ENCODE peak calls at places on chromosomes 16 and 17, in nine cellular contexts. M is CD4-positive, alpha-beta T cell; P is colonic mucosa; O is AG10803; W is mesothelial cell of epicardium; K is glutamatergic neuron; Z is stomach; N is PC-3; H is SK-N-SH. A is an unnamed sample.

GRCh38 chr17:12312692-12313091 is 292.0 kb downstream of the MAP2K4 start:
- DNase-seq in M (no peak), P (no peak), O (no peak), W (no peak), K (no peak), Z (no peak), N (no peak), H (no peak), A (no peak)

GRCh38 chr17:49556183-49556943 is 19.3 kb upstream of the NXPH3 start:
- DNase-seq in M (peak; percentile 78), P (peak; percentile 72), O (peak; percentile 50), W (peak; percentile 95), K (peak; percentile 94), Z (peak; percentile 83), N (peak; percentile 88), H (peak; percentile 98), A (peak; percentile 84)

GRCh38 chr16:4750896-4751295 is 16.1 kb downstream of the ZNF500 start:
- DNase-seq in M (no peak), P (no peak), O (no peak), W (no peak), K (no peak), Z (no peak), N (no peak), H (no peak), A (no peak)

GRCh38 chr16:2702871-2703745 is 16.9 kb downstream of the PRSS27 start:
- DNase-seq in M (no peak), P (no peak), O (no peak), W (no peak), K (peak; percentile 14), Z (peak; percentile 71), N (no peak), H (no peak), A (no peak)

GRCh38 chr16:30121741-30122620 is 1.0 kb downstream of the MAPK3 start:
- DNase-seq in M (no peak), P (peak; percentile 73), O (no peak), W (no peak), K (no peak), Z (peak; percentile 53), N (no peak), H (peak; percentile 43), A (no peak)

GRCh38 chr17:34858941-34859562 is 102.2 kb downstream of the CCT6B start:
- DNase-seq in M (no peak), P (no peak), O (no peak), W (no peak), K (no peak), Z (no peak), N (peak; percentile 2), H (no peak), A (no peak)

GRCh38 chr17:76033139-76033538 is 6.0 kb upstream of the EVPL start:
- DNase-seq in M (no peak), P (no peak), O (no peak), W (no peak), K (no peak), Z (no peak), N (no peak), H (no peak), A (no peak)

GRCh38 chr17:37064166-37064565 is 115.4 kb downstream of the AATF start:
- DNase-seq in M (no peak), P (no peak), O (no peak), W (no peak), K (no peak), Z (peak; percentile 76), N (no peak), H (peak; percentile 46), A (no peak)

GRCh38 chr17:82876602-82877391 is 37.0 kb upstream of the ZNF750 start:
- DNase-seq in M (no peak), P (peak; percentile 70), O (peak; percentile 83), W (peak; percentile 69), K (peak; percentile 75), Z (peak; percentile 86), N (peak; percentile 55), H (peak; percentile 88), A (no peak)

GRCh38 chr16:69727916-69728270 is 1.5 kb upstream of the NQO1 start:
- DNase-seq in M (no peak), P (no peak), O (no peak), W (no peak), K (no peak), Z (peak; percentile 85), N (peak; percentile 29), H (no peak), A (no peak)

DNA sequence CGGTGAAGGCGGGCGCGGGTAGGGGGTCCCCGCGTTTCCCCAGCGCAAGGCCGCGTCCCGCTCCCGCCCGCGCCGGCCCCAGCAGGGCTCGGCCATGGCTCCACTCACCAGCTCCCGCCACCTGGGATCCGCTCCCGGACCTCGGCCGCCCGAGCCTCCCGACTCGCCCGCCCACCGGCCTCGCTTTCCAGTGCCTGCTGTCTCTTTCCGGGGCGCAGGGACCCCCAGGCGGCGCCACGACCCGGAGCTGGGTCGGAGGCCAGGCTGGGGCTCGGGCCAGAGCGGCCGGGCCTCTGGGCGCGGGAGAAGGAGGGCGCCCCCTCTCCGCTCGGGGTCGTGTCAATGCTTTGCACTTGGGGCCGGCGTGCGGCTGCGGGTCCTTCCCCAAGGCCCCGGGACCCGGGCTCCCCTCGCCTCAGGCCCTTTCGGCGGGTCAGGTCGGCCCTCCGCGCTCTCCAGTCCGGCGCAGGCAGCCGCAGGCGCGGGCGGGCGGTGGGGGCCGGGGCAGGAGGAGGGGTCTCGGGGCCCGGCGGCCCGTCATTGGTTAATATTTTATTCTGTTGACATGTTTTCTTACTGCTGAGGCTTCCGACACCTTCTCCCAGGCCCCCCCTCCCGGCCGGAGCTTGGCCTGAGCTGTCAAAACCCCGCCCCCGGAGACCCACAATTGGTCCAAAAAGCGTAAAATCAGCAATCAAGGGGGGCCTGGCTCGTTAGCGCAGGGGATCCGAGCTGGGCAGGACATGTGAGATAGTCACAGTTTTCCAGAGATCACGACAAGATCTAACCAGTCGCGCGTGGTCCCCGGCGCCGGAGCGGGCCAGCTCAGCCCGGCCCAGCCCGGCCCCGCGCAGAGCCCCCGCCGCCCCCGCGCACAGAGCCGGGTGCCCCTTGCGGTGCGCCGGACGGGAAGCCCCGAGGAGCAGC is at the start of gene TBX2:
- DNase-seq in M (no peak), P (peak; percentile 50), O (peak; percentile 79), W (peak; percentile 77), K (peak; percentile 76), Z (peak; percentile 51), N (peak; percentile 85), H (peak; percentile 98), A (no peak)
- TF ChIP-seq CTCF in M (no peak), P (no peak), O (no peak), W (no peak), K (no peak), Z (no peak), N (peak; percentile 12), H (no peak), A (no peak)

DNA sequence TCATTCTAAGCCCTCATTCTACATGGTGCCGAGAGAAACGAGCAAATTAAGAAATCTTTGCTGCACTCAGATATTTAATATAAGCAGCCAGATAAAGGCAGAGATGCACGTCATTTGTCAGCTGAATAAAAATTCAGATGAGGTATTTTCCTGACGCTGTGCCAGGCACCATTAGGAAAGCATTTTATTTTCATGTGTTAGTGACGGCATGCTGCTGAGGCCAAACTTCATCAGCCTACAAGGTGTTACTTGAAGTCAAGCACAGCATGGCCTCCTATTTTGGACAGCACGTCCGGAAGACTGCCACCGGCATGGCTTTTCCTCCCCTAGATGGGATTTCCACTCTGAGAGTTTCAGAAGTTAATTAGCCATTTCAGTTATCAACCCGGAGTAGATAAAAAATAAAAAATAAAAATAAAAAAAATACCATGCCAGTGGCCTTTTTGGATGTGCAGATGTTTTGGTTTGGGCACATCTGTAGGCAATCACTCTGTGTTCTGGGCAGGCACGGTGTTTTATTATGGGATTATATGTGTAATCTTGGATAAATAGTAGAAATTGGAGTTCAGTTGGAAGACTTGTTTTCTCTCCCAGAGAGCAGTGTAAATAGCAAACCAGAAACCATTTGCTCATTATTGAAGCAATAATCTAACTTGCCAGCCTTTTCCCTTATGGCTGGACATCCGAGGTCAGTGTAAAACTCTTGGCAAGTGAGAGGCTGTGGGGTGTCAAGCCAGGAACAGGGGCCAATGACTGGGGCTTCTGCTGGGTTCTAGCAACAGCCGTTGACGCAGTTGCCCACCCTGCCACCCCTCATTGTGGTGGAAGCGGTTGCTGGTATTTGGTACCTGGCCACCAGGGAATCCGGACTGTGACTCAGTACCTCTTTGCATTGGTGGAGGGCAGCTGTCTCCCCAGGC is 70.1 kb downstream of the IRX3 start:
- DNase-seq in M (no peak), P (no peak), O (peak; percentile 13), W (no peak), K (no peak), Z (no peak), N (no peak), H (no peak), A (no peak)
- TF ChIP-seq CTCF in M (no peak), P (no peak), O (no peak), W (no peak), K (no peak), Z (no peak), N (no peak), H (no peak), A (no peak)

GRCh38 chr17:60586288-60586974 is 13.6 kb upstream of the PPM1D start:
- DNase-seq in M (no peak), P (no peak), O (peak; percentile 10), W (no peak), K (no peak), Z (no peak), N (peak; percentile 35), H (no peak), A (no peak)
- TF ChIP-seq CTCF in M (no peak), P (no peak), O (peak; percentile 40), W (no peak), K (no peak), Z (no peak), N (peak; percentile 52), H (peak; percentile 50), A (no peak)

GRCh38 chr16:64841482-64841881 is 280.4 kb downstream of the CDH11 start:
- DNase-seq in M (no peak), P (no peak), O (no peak), W (no peak), K (no peak), Z (no peak), N (peak; percentile 5), H (no peak), A (no peak)
- TF ChIP-seq CTCF in M (no peak), P (no peak), O (no peak), W (no peak), K (no peak), Z (no peak), N (peak; percentile 45), H (no peak), A (no peak)

GRCh38 chr16:7355758-7356157 is 23.1 kb downstream of the RBFOX1 start:
- DNase-seq in M (no peak), P (no peak), O (no peak), W (no peak), K (no peak), Z (no peak), N (no peak), H (no peak), A (no peak)
- TF ChIP-seq CTCF in M (no peak), P (no peak), O (no peak), W (no peak), K (no peak), Z (no peak), N (no peak), H (no peak), A (no peak)

GRCh38 chr16:73847090-73847489 is 449.5 kb upstream of the PSMD7 start:
- DNase-seq in M (no peak), P (no peak), O (no peak), W (no peak), K (no peak), Z (no peak), N (no peak), H (no peak), A (no peak)
- TF ChIP-seq CTCF in M (no peak), P (no peak), O (no peak), W (no peak), K (no peak), Z (no peak), N (no peak), H (no peak), A (no peak)